ENCODE peak calls at places on chromosomes 13 and 19, in four cellular contexts. One of them, this sample, is unnamed.

GRCh38 chr13:72853000-72853399 is 71.1 kb downstream of the PIBF1 start:
- DNase-seq in NCI-H2029: no peak
- DNase-seq in H4: no peak
- DNase-seq in endothelial cell of umbilical vein: no peak
- DNase-seq in this sample: no peak

GRCh38 chr13:109180905-109181425 is 551.6 kb downstream of the MYO16 start:
- DNase-seq in NCI-H2029: no peak
- DNase-seq in H4: peak; percentile 52
- DNase-seq in endothelial cell of umbilical vein: no peak
- DNase-seq in this sample: no peak

GRCh38 chr13:112754281-112755025 is 64.6 kb downstream of the ATP11A start:
- DNase-seq in NCI-H2029: no peak
- DNase-seq in H4: no peak
- DNase-seq in endothelial cell of umbilical vein: no peak
- DNase-seq in this sample: peak; percentile 57

GRCh38 chr19:21947775-21948174 is 63.0 kb downstream of the ZNF208 start:
- DNase-seq in NCI-H2029: no peak
- DNase-seq in H4: no peak
- DNase-seq in endothelial cell of umbilical vein: no peak
- DNase-seq in this sample: no peak

GRCh38 chr13:109346060-109346459 is 440.3 kb downstream of the IRS2 start:
- DNase-seq in NCI-H2029: no peak
- DNase-seq in H4: no peak
- DNase-seq in endothelial cell of umbilical vein: no peak
- DNase-seq in this sample: no peak

GRCh38 chr19:49497047-49497789 is 984 bp downstream of the RPS11 start:
- DNase-seq in NCI-H2029: peak; percentile 36
- DNase-seq in H4: peak; percentile 64
- DNase-seq in endothelial cell of umbilical vein: peak; percentile 49
- DNase-seq in this sample: peak; percentile 86

GRCh38 chr13:110275931-110276552 is 30.9 kb downstream of the COL4A1 start:
- DNase-seq in NCI-H2029: no peak
- DNase-seq in H4: no peak
- DNase-seq in endothelial cell of umbilical vein: no peak
- DNase-seq in this sample: no peak

GRCh38 chr13:31046711-31047279 is 114.3 kb downstream of the TEX26 start:
- DNase-seq in NCI-H2029: peak; percentile 82
- DNase-seq in H4: peak; percentile 41
- DNase-seq in endothelial cell of umbilical vein: no peak
- DNase-seq in this sample: no peak

GRCh38 chr19:12721656-12722565 is 1.8 kb downstream of the TNPO2 start:
- DNase-seq in NCI-H2029: peak; percentile 39
- DNase-seq in H4: peak; percentile 28
- DNase-seq in endothelial cell of umbilical vein: peak; percentile 78
- DNase-seq in this sample: peak; percentile 90

GRCh38 chr13:77918391-77919261 is at the start of gene EDNRB:
- DNase-seq in NCI-H2029: no peak
- DNase-seq in H4: peak; percentile 3
- DNase-seq in endothelial cell of umbilical vein: peak; percentile 66
- DNase-seq in this sample: peak; percentile 64

GRCh38 chr13:53254495-53254894 is 225.9 kb downstream of the OLFM4 start:
- DNase-seq in NCI-H2029: no peak
- DNase-seq in H4: no peak
- DNase-seq in endothelial cell of umbilical vein: no peak
- DNase-seq in this sample: no peak

GRCh38 chr19:32421589-32422361 is 16.2 kb downstream of the DPY19L3 start:
- DNase-seq in NCI-H2029: no peak
- DNase-seq in H4: no peak
- DNase-seq in endothelial cell of umbilical vein: peak; percentile 59
- DNase-seq in this sample: no peak

GRCh38 chr19:28883241-28883693 is 329.7 kb downstream of the UQCRFS1 start:
- DNase-seq in NCI-H2029: no peak
- DNase-seq in H4: no peak
- DNase-seq in endothelial cell of umbilical vein: no peak
- DNase-seq in this sample: no peak

GRCh38 chr19:55431183-55431582 is 11.9 kb downstream of the SHISA7 start:
- DNase-seq in NCI-H2029: no peak
- DNase-seq in H4: no peak
- DNase-seq in endothelial cell of umbilical vein: no peak
- DNase-seq in this sample: no peak

GRCh38 chr19:42281175-42282035 is 12.4 kb downstream of the CIC start:
- DNase-seq in NCI-H2029: no peak
- DNase-seq in H4: peak; percentile 77
- DNase-seq in endothelial cell of umbilical vein: peak; percentile 72
- DNase-seq in this sample: peak; percentile 82

GRCh38 chr19:13181747-13182388 is 31.7 kb downstream of the IER2 start:
- DNase-seq in NCI-H2029: peak; percentile 37
- DNase-seq in H4: peak; percentile 59
- DNase-seq in endothelial cell of umbilical vein: peak; percentile 51
- DNase-seq in this sample: peak; percentile 86

GRCh38 chr19:4524808-4525562 is 6.7 kb upstream of the PLIN4 start:
- DNase-seq in NCI-H2029: no peak
- DNase-seq in H4: no peak
- DNase-seq in endothelial cell of umbilical vein: peak; percentile 31
- DNase-seq in this sample: no peak

GRCh38 chr13:106372199-106373160 is 163.0 kb downstream of the EFNB2 start:
- DNase-seq in NCI-H2029: no peak
- DNase-seq in H4: no peak
- DNase-seq in endothelial cell of umbilical vein: peak; percentile 95
- DNase-seq in this sample: no peak

GRCh38 chr13:21478881-21479808 is 20.0 kb upstream of the ZDHHC20 start:
- DNase-seq in NCI-H2029: peak; percentile 49
- DNase-seq in H4: peak; percentile 33
- DNase-seq in endothelial cell of umbilical vein: peak; percentile 79
- DNase-seq in this sample: no peak

GRCh38 chr19:35247526-35248309 is 1.1 kb upstream of the LSR start:
- DNase-seq in NCI-H2029: peak; percentile 91
- DNase-seq in H4: no peak
- DNase-seq in endothelial cell of umbilical vein: no peak
- DNase-seq in this sample: no peak

GRCh38 chr13:37409756-37410155 is 188.8 kb downstream of the POSTN start:
- DNase-seq in NCI-H2029: no peak
- DNase-seq in H4: no peak
- DNase-seq in endothelial cell of umbilical vein: no peak
- DNase-seq in this sample: no peak

GRCh38 chr13:49098198-49098597 is 121.9 kb upstream of the MLNR start:
- DNase-seq in NCI-H2029: no peak
- DNase-seq in H4: peak; percentile 46
- DNase-seq in endothelial cell of umbilical vein: peak; percentile 97
- DNase-seq in this sample: no peak

GRCh38 chr13:48954086-48954485 is 21.6 kb upstream of the FNDC3A start:
- DNase-seq in NCI-H2029: no peak
- DNase-seq in H4: no peak
- DNase-seq in endothelial cell of umbilical vein: no peak
- DNase-seq in this sample: no peak

GRCh38 chr13:87295636-87296035 is 375.5 kb upstream of the SLITRK5 start:
- DNase-seq in NCI-H2029: no peak
- DNase-seq in H4: no peak
- DNase-seq in endothelial cell of umbilical vein: no peak
- DNase-seq in this sample: no peak

GRCh38 chr13:44903596-44903995 is 85.7 kb downstream of the NUFIP1 start:
- DNase-seq in NCI-H2029: no peak
- DNase-seq in H4: peak; percentile 3
- DNase-seq in endothelial cell of umbilical vein: no peak
- DNase-seq in this sample: peak; percentile 86

GRCh38 chr19:5041168-5042038 is 72.5 kb downstream of the KDM4B start:
- DNase-seq in NCI-H2029: no peak
- DNase-seq in H4: no peak
- DNase-seq in endothelial cell of umbilical vein: no peak
- DNase-seq in this sample: no peak

GRCh38 chr19:4970558-4971423 is 1.9 kb downstream of the KDM4B start:
- DNase-seq in NCI-H2029: no peak
- DNase-seq in H4: no peak
- DNase-seq in endothelial cell of umbilical vein: peak; percentile 43
- DNase-seq in this sample: peak; percentile 70

GRCh38 chr13:100875392-100876043 is 200.9 kb upstream of the TMTC4 start:
- DNase-seq in NCI-H2029: no peak
- DNase-seq in H4: peak; percentile 85
- DNase-seq in endothelial cell of umbilical vein: peak; percentile 87
- DNase-seq in this sample: no peak

GRCh38 chr13:114099191-114099590 is 33.2 kb downstream of the RASA3 start:
- DNase-seq in NCI-H2029: no peak
- DNase-seq in H4: peak; percentile 84
- DNase-seq in endothelial cell of umbilical vein: no peak
- DNase-seq in this sample: peak; percentile 95